ENCODE peak calls at places on chromosomes 4 and X, in eight cellular contexts. I is anterior cingulate cortex; Z is activated naive CD4-positive, alpha-beta T cell treated with anti-CD3 and anti-CD28 coated beads, Interleukin-2, amount 50 U/mL, for 72 hours; U is mesothelial cell of epicardium; M is activated CD8-positive, alpha-beta memory T cell treated with anti-CD3 and anti-CD28 coated beads for 48 hours; O is stimulated activated CD4-positive, alpha-beta T cell treated with anti-CD3 and anti-CD28 coated beads, Interleukin-12 subunit alpha, Interleukin-12 subunit beta, amount 100 ng/mL, for 48 hours; N is cerebellum; P is activated T-cell treated with anti-CD3 and anti-CD28 coated beads for 4 hours. V is an unnamed sample.

GRCh38 chr4:139229534-139230039 is 50.4 kb downstream of the MGARP start:
- DNase-seq in P (peak), N (peak), Z (no peak), M (no peak), U (no peak), I (no peak), O (no peak), V (no peak)

GRCh38 chr4:8872402-8873291 is 1.0 kb upstream of the HMX1 start:
- DNase-seq in N (no peak), I (no peak), O (no peak), P (no peak), U (no peak), Z (no peak), M (no peak), V (no peak)

GRCh38 chr4:182680196-182680771 is 236.9 kb downstream of the DCTD start:
- DNase-seq in M (no peak), N (no peak), I (no peak), O (no peak), P (no peak), U (no peak), Z (no peak), V (no peak)

GRCh38 chrX:45956222-45956867 is 588.9 kb downstream of the ZNF674 start:
- DNase-seq in M (no peak), U (no peak), P (no peak), N (no peak), I (no peak), O (no peak), Z (no peak), V (no peak)

GRCh38 chr4:98284640-98285046 is 23.5 kb downstream of the RAP1GDS1 start:
- DNase-seq in M (no peak), O (no peak), I (no peak), U (no peak), Z (no peak), P (no peak), N (no peak), V (no peak)

GRCh38 chr4:118716304-118716703 is 31.1 kb downstream of the METTL14 start:
- DNase-seq in O (no peak), Z (no peak), U (no peak), N (no peak), P (no peak), I (no peak), M (no peak), V (no peak)

GRCh38 chr4:177473991-177474390 is 31.8 kb upstream of the AGA start:
- DNase-seq in U (no peak), O (no peak), Z (no peak), P (no peak), M (no peak), N (no peak), I (no peak), V (no peak)

GRCh38 chrX:102976290-102976689 is 39.2 kb downstream of the RAB40AL start:
- DNase-seq in P (no peak), I (no peak), U (no peak), O (no peak), M (no peak), Z (no peak), N (no peak), V (no peak)

GRCh38 chrX:154366666-154367055 is 7.8 kb downstream of the FLNA start:
- DNase-seq in Z (no peak), U (no peak), I (no peak), N (no peak), O (no peak), M (no peak), P (no peak), V (no peak)

GRCh38 chrX:121642415-121642814 is 595.0 kb downstream of the GLUD2 start:
- DNase-seq in Z (no peak), M (no peak), P (no peak), I (no peak), U (no peak), N (no peak), O (no peak), V (no peak)

GRCh38 chr4:11130195-11130975 is 298.3 kb downstream of the HS3ST1 start:
- DNase-seq in Z (no peak), M (no peak), P (no peak), I (no peak), N (peak), U (no peak), O (no peak), V (no peak)

GRCh38 chr4:149409186-149410056 is 406.2 kb downstream of the IQCM start:
- DNase-seq in N (peak), Z (no peak), U (no peak), O (no peak), I (no peak), M (no peak), P (no peak), V (no peak)

GRCh38 chr4:8920289-8920965 is 48.8 kb upstream of the HMX1 start:
- DNase-seq in U (no peak), Z (peak), M (no peak), O (no peak), P (no peak), N (no peak), I (no peak), V (no peak)

GRCh38 chr4:176309772-176310171 is 10.0 kb upstream of the SPCS3 start:
- DNase-seq in I (no peak), U (no peak), Z (no peak), M (no peak), P (no peak), N (no peak), O (no peak), V (no peak)

GRCh38 chr4:185106353-185106752 is 36.7 kb upstream of the SLC25A4 start:
- DNase-seq in N (no peak), O (no peak), P (no peak), M (no peak), Z (no peak), I (no peak), U (no peak), V (no peak)

GRCh38 chr4:87419578-87420249 is 2.7 kb upstream of the NUDT9 start:
- DNase-seq in U (no peak), I (no peak), Z (no peak), P (no peak), O (no peak), N (no peak), M (no peak), V (no peak)

GRCh38 chr4:139685180-139685579 is 19.6 kb downstream of the MGST2 start:
- DNase-seq in P (no peak), U (no peak), N (no peak), Z (no peak), I (no peak), O (no peak), M (no peak), V (no peak)

GRCh38 chr4:121072080-121072835 is at the start of gene NDNF:
- DNase-seq in P (peak), O (peak), I (peak), U (peak), Z (peak), N (no peak), M (peak), V (peak)

GRCh38 chr4:111961806-111962205 is 183.4 kb upstream of the FAM241A start:
- DNase-seq in N (no peak), Z (no peak), P (no peak), M (no peak), U (no peak), O (no peak), I (no peak), V (no peak)

GRCh38 chrX:31336419-31336818 is 264.6 kb upstream of the FTHL17 start:
- DNase-seq in O (no peak), I (no peak), N (no peak), M (no peak), Z (no peak), U (no peak), P (no peak), V (no peak)

GRCh38 chr4:77153016-77153415 is 4.0 kb upstream of the CCNG2 start:
- DNase-seq in Z (no peak), N (no peak), U (no peak), I (no peak), P (no peak), O (no peak), M (no peak), V (no peak)

GRCh38 chrX:136754641-136755040 is 26.1 kb downstream of the ARHGEF6 start:
- DNase-seq in I (no peak), N (no peak), U (no peak), Z (no peak), P (no peak), M (no peak), O (no peak), V (no peak)

GRCh38 chrX:152177497-152178269 is 39.3 kb upstream of the MAGEA10 start:
- DNase-seq in O (no peak), Z (no peak), I (no peak), P (no peak), U (no peak), M (no peak), N (no peak), V (no peak)

GRCh38 chr4:108355523-108356208 is 186.9 kb upstream of the LEF1 start:
- DNase-seq in O (no peak), M (no peak), N (no peak), P (peak), Z (peak), U (no peak), I (no peak), V (no peak)

GRCh38 chr4:100836929-100837328 is 319.1 kb upstream of the EMCN start:
- DNase-seq in P (no peak), O (no peak), I (no peak), Z (no peak), U (no peak), N (no peak), M (no peak), V (no peak)

GRCh38 chr4:14269824-14270223 is 642.3 kb upstream of the BOD1L1 start:
- DNase-seq in U (no peak), P (no peak), I (peak), N (no peak), Z (no peak), M (no peak), O (no peak), V (no peak)

GRCh38 chrX:54358424-54359211 is 772 bp upstream of the WNK3 start:
- DNase-seq in P (peak), I (peak), O (peak), Z (peak), M (peak), N (peak), U (peak), V (no peak)